ENCODE peak calls at places on chromosomes 11 and 22, in four cellular contexts. D, U, X and G are unnamed samples.

GRCh38 chr11:33722579-33723234 is 13.5 kb downstream of the CD59 start:
- DNase-seq in U (no peak), X (no peak), D (no peak), G (peak)

GRCh38 chr11:945986-946385 is 20.3 kb downstream of the AP2A2 start:
- DNase-seq in U (no peak), D (peak), X (peak), G (no peak)

GRCh38 chr11:9273430-9274336 is 8.5 kb upstream of the DENND5A start:
- DNase-seq in X (no peak), U (no peak), D (no peak), G (peak)

GRCh38 chr11:40227730-40228129 is 1231.7 kb downstream of the LRRC4C start:
- DNase-seq in D (no peak), X (no peak), U (no peak), G (no peak)

GRCh38 chr11:68311155-68312116 is 955 bp upstream of the LRP5 start:
- DNase-seq in U (no peak), X (peak), D (peak), G (no peak)

GRCh38 chr11:28169816-28170215 is 61.6 kb downstream of the METTL15 start:
- DNase-seq in U (no peak), X (no peak), D (no peak), G (no peak)

GRCh38 chr22:22955866-22956535 is 68.4 kb downstream of the IGLL5 start:
- DNase-seq in D (peak), U (no peak), X (peak), G (peak)

GRCh38 chr11:63547076-63547475 is 10.5 kb downstream of the PLAAT4 start:
- DNase-seq in U (no peak), X (no peak), D (no peak), G (no peak)

GRCh38 chr11:2074266-2074825 is 64.8 kb downstream of the IGF2 start:
- DNase-seq in X (peak), D (peak), U (no peak), G (no peak)

GRCh38 chr11:45100338-45100737 is 46.1 kb upstream of the PRDM11 start:
- DNase-seq in D (peak), U (no peak), X (no peak), G (no peak)

GRCh38 chr11:88231894-88232482 is 56.7 kb upstream of the RAB38 start:
- DNase-seq in X (peak), U (no peak), D (peak), G (no peak)

GRCh38 chr11:86596861-86597632 is 75.4 kb downstream of the ME3 start:
- DNase-seq in D (no peak), X (no peak), U (no peak), G (no peak)